ENCODE peak calls at places on chromosomes 5 and 9, in five cellular contexts. J is lower lobe of right lung, H is Calu3, K is mesothelial cell of epicardium, I is IMR-90. E is an unnamed sample.

GRCh38 chr9:89999176-89999533 is 394.3 kb downstream of the GADD45G start:
- DNase-seq in K (no peak), J (peak; percentile 83), H (peak; percentile 66), I (no peak), E (no peak)

GRCh38 chr5:127705120-127705892 is 2.1 kb downstream of the CCDC192 start:
- DNase-seq in K (no peak), I (peak; percentile 86), H (peak; percentile 30), J (no peak), E (no peak)

GRCh38 chr9:33445389-33445881 is 2.0 kb downstream of the AQP3 start:
- DNase-seq in H (peak; percentile 64), J (peak; percentile 81), I (no peak), K (no peak), E (no peak)

GRCh38 chr5:159377653-159378052 is 47.4 kb upstream of the IL12B start:
- DNase-seq in K (no peak), I (no peak), H (no peak), J (no peak), E (no peak)

GRCh38 chr5:32320576-32320975 is 7.8 kb upstream of the MTMR12 start:
- DNase-seq in H (no peak), K (no peak), I (no peak), J (no peak), E (no peak)

GRCh38 chr9:121105531-121105930 is 30.8 kb downstream of the CNTRL start:
- DNase-seq in J (no peak), K (no peak), I (no peak), H (no peak), E (no peak)

GRCh38 chr9:72371151-72371550 is 6.1 kb upstream of the ZFAND5 start:
- DNase-seq in J (no peak), K (no peak), H (no peak), I (no peak), E (no peak)

GRCh38 chr9:75200892-75201470 is 112.7 kb downstream of the OSTF1 start:
- DNase-seq in I (peak; percentile 49), K (no peak), H (peak; percentile 6), J (no peak), E (no peak)

GRCh38 chr9:132207839-132208615 is 46.2 kb downstream of the NTNG2 start:
- DNase-seq in I (no peak), J (no peak), K (no peak), H (no peak), E (no peak)

GRCh38 chr5:58543723-58544122 is 39.2 kb upstream of the RAB3C start:
- DNase-seq in I (no peak), K (no peak), J (no peak), H (no peak), E (no peak)

GRCh38 chr5:149212203-149212951 is 59.3 kb upstream of the AFAP1L1 start:
- DNase-seq in J (no peak), I (peak; percentile 100), H (no peak), K (no peak), E (no peak)

GRCh38 chr5:78648359-78649219 is at the start of gene LHFPL2:
- DNase-seq in I (peak; percentile 68), K (peak; percentile 71), H (peak; percentile 86), J (peak; percentile 79), E (no peak)

GRCh38 chr5:102545175-102545574 is 46.4 kb upstream of the SLCO6A1 start:
- DNase-seq in H (peak; percentile 54), J (no peak), I (no peak), K (no peak), E (no peak)

GRCh38 chr9:88932766-88933165 is 58.5 kb upstream of the S1PR3 start:
- DNase-seq in H (no peak), J (no peak), I (no peak), K (no peak), E (no peak)

GRCh38 chr9:112273826-112274225 is 59.6 kb downstream of the PTBP3 start:
- DNase-seq in J (no peak), H (no peak), K (no peak), I (no peak), E (no peak)

GRCh38 chr5:51908215-51908614 is 525.0 kb downstream of the ISL1 start:
- DNase-seq in K (no peak), I (no peak), H (no peak), J (no peak), E (no peak)

DNA sequence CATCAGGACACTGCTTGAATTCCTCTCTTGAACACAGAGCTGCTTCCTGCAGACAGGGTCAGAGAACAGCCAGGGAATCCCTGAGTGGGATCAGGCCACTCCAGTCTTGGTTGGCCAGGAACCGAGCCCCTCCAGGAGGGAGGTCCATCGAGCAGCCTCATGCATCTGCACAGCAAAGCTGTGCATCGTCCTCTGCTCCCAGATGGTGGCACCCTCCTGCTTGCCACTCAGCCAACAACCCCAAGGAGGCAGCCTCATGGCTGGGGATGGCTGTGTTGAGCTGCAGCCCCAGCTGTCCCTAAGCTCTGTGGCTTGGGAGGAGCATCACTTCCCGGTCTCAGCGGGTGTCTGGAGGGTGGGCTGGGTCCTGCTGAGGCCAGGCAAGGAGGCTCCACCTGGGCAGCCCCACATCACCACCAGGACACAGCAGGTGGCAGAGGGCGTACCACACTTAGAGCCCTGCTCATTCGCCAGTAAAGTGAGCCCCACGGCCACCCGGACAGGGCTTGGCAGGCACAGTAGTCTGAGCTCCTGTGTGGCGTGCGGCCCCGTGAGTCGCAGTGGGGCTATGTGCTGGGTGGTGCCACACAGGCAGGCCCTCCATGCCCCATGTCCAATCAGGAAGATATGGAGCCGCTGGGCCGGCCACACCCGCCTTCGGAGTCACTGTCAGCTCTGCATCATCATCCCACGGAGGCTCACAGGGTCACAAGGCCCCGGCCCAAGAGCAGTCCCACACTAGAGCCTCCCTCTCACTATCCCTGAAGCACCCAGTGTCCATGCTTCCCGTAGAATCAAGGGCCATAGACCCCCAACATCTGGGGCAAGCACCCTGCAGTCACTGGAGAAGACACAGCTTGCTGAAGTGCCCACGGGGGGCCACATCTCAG is 11.9 kb downstream of the LPCAT1 start:
- DNase-seq in I (peak; percentile 55), J (no peak), K (peak; percentile 15), H (peak; percentile 22), E (peak; percentile 92)
- TF ChIP-seq CTCF in I (peak; percentile 37), J (no peak), K (no peak), H (no peak), E (peak; percentile 57)

GRCh38 chr5:36363101-36363500 is 61.4 kb upstream of the RANBP3L start:
- DNase-seq in I (peak; percentile 43), H (no peak), J (no peak), K (no peak), E (no peak)
- TF ChIP-seq CTCF in I (peak; percentile 4), H (no peak), J (no peak), K (no peak), E (peak; percentile 31)

DNA sequence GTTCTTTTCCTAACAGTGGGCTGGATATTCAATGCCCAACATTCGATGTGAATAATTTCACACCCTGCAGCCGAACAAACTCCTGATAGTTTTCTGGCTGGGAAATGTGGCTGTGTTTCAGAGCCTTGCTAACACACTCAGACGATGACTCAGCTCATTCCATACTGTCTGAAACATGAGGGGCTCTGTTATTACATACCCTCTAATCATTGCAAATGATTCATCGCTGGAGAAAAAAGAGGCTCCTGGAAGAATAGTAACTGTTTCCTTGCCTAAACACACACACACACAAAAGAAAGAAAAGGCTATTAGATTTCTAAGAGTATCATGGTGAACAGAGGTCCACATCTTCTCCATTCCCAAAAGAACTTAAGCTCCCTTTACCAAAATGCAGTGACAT is 75.7 kb downstream of the OXCT1 start:
- DNase-seq in K (no peak), I (peak; percentile 98), H (peak; percentile 8), J (no peak), E (no peak)
- TF ChIP-seq CTCF in K (no peak), I (no peak), H (no peak), J (no peak), E (no peak)

DNA sequence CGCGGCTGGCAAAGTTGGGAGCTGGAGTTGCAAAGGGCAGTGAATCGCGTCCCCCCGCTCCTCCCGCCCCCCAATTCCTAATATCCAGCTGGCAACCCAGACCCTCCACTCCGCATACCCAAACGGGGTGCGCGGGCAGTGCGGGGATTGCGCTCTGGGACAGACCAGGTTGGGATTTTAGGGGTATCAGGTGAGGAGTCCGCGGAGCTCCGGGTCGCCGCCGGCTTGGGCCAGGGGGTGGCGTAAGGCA is 553 bp downstream of the IQGAP2 start:
- DNase-seq in J (no peak), H (no peak), K (no peak), I (no peak), E (no peak)
- TF ChIP-seq CTCF in J (peak; percentile 18), H (peak; percentile 32), K (no peak), I (no peak), E (peak; percentile 55)

GRCh38 chr9:10858817-10859216 is 246.0 kb upstream of the PTPRD start:
- DNase-seq in K (no peak), H (no peak), I (no peak), J (no peak), E (no peak)

DNA sequence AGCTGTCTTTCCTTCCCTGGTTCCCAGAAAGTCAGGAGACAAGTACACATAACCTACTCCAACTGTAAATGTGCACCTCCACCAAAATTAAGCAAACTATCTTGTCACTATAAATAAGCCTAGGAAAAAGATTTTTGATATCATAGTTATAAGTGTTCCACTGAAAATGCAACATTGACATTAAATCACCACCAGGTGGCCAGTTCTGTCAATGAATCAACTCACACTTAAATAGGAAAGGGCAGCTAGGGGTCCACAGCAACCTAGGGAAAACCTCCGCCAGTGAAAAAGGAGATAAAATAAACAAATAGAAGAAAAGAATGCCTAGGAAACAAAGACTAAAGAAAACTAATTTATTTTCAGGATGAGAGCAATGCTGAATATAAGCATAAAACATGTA is 243.0 kb upstream of the PTPRD start:
- DNase-seq in J (no peak), H (no peak), K (no peak), I (no peak), E (no peak)
- TF ChIP-seq CTCF in J (no peak), H (no peak), K (peak; percentile 75), I (no peak), E (peak; percentile 75)

GRCh38 chr9:103078581-103078980 is 83.4 kb downstream of the CYLC2 start:
- DNase-seq in K (no peak), J (no peak), H (no peak), I (no peak), E (no peak)
- TF ChIP-seq CTCF in K (no peak), J (no peak), H (no peak), I (no peak), E (no peak)

DNA sequence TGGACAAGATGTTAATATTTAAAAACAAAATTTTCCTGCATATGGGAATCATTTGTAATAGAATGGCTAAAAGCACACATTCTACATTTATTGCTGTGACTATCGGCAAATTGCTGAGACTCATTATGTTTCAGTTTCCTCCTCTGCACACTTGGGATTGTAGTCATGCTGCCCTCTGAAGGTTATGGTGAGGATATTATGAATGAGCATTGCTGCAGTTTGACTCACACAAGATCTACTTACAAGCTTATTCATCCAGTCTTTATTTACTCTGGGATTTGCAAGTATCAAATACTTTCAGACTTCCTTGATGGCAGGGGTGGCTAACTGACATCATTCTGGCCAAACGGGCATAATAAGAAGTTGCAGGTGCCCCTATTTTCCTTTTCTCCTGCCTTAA is 9.5 kb upstream of the NFIL3 start:
- DNase-seq in J (no peak), I (peak; percentile 98), H (peak; percentile 32), K (no peak), E (no peak)
- TF ChIP-seq CTCF in J (peak; percentile 54), I (peak; percentile 48), H (no peak), K (no peak), E (peak; percentile 81)

DNA sequence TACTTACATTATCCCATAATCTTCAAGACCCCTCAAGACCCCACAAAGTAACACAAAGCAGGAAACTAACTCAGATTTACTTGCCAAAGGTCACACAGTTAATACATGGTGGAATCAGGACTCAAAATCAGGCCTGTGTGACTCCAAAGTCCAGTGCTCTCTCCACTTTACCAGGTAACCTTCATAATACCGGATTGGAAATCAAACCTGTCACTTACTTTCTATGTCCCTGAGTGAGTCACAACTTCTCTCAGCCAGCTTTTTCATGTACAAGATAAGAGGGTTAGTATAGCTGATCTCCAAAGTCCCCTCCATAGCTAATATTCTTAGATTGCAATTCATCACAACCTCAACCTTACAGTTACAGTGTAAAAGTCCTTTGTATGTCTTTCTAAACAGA is 17.1 kb downstream of the STRBP start:
- DNase-seq in K (no peak), H (no peak), I (no peak), J (no peak), E (no peak)
- TF ChIP-seq CTCF in K (no peak), H (no peak), I (no peak), J (no peak), E (no peak)

E was measured in chondrocyte.